ENCODE peak calls at places on chromosome 9, in four cellular contexts. G is IMR-90, R is PC-9, O is left ventricle myocardium inferior. P is an unnamed sample.

GRCh38 chr9:131603711-131604439 is 58.6 kb downstream of the PRRT1B start:
- DNase-seq in G (no peak), R (no peak), O (no peak), P (no peak)

GRCh38 chr9:110710420-110710819 is 41.8 kb downstream of the MUSK start:
- DNase-seq in G (no peak), R (no peak), O (no peak), P (no peak)

GRCh38 chr9:21516796-21517195 is 34.7 kb upstream of the IFNE start:
- DNase-seq in G (peak; percentile 13), R (no peak), O (no peak), P (no peak)

GRCh38 chr9:130433168-130433946 is 11.4 kb upstream of the ASS1 start:
- DNase-seq in G (peak; percentile 39), R (no peak), O (peak; percentile 44), P (peak; percentile 58)

GRCh38 chr9:23829580-23830458 is 3.8 kb upstream of the ELAVL2 start:
- DNase-seq in G (peak; percentile 2), R (no peak), O (no peak), P (no peak)

GRCh38 chr9:124411514-124412227 is 3.6 kb downstream of the PSMB7 start:
- DNase-seq in G (peak; percentile 92), R (peak; percentile 41), O (no peak), P (no peak)

GRCh38 chr9:136865768-136866103 is 372 bp downstream of the EDF1 start:
- DNase-seq in G (no peak), R (no peak), O (no peak), P (peak; percentile 52)

GRCh38 chr9:94853887-94854286 is 127.4 kb downstream of the AOPEP start:
- DNase-seq in G (peak; percentile 32), R (peak; percentile 66), O (no peak), P (no peak)

GRCh38 chr9:129665008-129665771 is at the start of gene PRRX2:
- DNase-seq in G (peak; percentile 43), R (no peak), O (peak; percentile 22), P (no peak)

GRCh38 chr9:107739601-107740082 is 250.1 kb upstream of the KLF4 start:
- DNase-seq in G (peak; percentile 15), R (no peak), O (peak; percentile 79), P (peak; percentile 44)

GRCh38 chr9:33255471-33255870 is 9.0 kb downstream of the BAG1 start:
- DNase-seq in G (no peak), R (no peak), O (no peak), P (no peak)

GRCh38 chr9:126605792-126606482 is 7.8 kb upstream of the LMX1B start:
- DNase-seq in G (no peak), R (no peak), O (no peak), P (no peak)

GRCh38 chr9:135329571-135330306 is 149.8 kb upstream of the PPP1R26 start:
- DNase-seq in G (no peak), R (no peak), O (no peak), P (no peak)
- H3K9me3 ChIP-seq in G (peaks cover 30% of the 10 kb centered on the region), R (no peaks in the 10 kb centered on the region), O (peaks cover 9% of the 10 kb centered on the region), P (no peaks in the 10 kb centered on the region)

GRCh38 chr9:135223831-135224230 is 136.4 kb downstream of the OLFM1 start:
- DNase-seq in G (no peak), R (no peak), O (no peak), P (no peak)
- H3K9me3 ChIP-seq in G (peaks cover 74% of the 10 kb centered on the region), R (peaks cover 5% of the 10 kb centered on the region), O (no peaks in the 10 kb centered on the region), P (no peaks in the 10 kb centered on the region)

DNA sequence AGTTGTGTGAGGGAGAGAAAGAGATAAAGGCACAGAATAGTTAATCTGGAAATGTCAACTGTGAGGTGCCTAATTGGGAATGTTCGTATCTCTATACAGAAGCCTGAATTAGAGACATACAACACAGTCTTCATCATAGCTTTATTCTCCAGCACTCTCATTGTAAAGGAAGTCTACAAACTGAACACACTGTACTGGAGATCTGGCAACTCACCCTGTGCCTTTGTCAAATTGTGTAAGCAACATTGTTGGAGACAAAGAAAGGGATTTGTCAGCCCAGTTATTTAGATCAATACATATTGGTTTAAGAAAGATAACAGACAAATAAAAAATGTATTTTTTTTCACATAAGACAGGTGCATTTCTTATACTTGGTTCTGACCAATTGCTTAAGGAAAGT is 832.9 kb upstream of the DMAC1 start:
- DNase-seq in G (no peak), R (no peak), O (no peak), P (no peak)
- H3K9me3 ChIP-seq in G (no peaks in the 10 kb centered on the region), R (no peaks in the 10 kb centered on the region), O (no peaks in the 10 kb centered on the region), P (no peaks in the 10 kb centered on the region)

GRCh38 chr9:8394341-8394740 is 594.8 kb upstream of the DMAC1 start:
- DNase-seq in G (no peak), R (no peak), O (no peak), P (no peak)

GRCh38 chr9:8389531-8389930 is 590.0 kb upstream of the DMAC1 start:
- DNase-seq in G (no peak), R (no peak), O (no peak), P (no peak)

GRCh38 chr9:8388132-8388531 is 588.6 kb upstream of the DMAC1 start:
- DNase-seq in G (no peak), R (no peak), O (no peak), P (no peak)

GRCh38 chr9:8395022-8395421 is 595.4 kb upstream of the DMAC1 start:
- DNase-seq in G (no peak), R (no peak), O (no peak), P (no peak)

DNA sequence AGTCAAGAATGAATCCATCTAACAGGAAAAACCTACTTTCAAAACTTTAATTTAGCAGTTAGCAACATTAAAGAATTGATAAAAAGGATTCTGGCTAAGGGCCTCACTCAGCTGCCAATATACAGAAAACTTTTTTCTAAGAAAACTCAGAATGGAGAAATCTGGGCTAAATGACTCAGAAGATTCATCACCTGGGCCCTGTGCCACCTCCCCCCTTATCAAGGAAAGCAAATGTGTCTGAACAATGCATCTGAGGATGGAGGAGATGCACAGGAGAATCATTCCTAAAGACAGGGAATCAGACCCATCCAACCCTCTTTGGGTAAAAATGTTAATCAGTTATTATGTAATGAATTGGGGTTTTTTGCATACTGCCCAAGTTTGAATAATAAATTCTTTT is 592.0 kb upstream of the DMAC1 start:
- DNase-seq in G (no peak), R (no peak), O (no peak), P (no peak)
- H3K9me3 ChIP-seq in G (no peaks in the 10 kb centered on the region), R (no peaks in the 10 kb centered on the region), O (no peaks in the 10 kb centered on the region), P (no peaks in the 10 kb centered on the region)

DNA sequence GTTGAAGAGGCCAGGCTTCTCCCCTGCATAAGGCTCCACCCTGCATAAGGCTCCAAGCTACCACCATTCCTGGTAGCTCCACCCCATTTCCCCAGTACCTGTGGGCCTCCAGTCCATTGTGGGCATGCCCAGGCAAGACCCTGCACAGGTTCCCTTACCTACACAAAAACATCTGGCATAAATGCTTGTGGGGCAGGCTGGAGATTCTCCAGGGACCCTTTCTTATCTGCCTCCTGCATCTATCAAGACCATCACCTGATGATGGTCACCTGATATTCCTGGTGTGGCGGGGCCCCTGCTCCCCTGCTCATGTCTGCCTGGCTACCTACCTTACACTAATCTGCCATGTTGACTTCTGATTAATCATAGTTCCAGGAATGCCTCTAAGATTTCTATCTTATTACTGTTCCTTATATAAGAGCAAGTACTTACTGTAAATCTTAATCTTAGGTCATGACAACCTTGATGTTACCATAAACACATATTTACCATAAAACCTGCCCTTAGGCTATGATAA is 41.0 kb downstream of the FGD3 start:
- DNase-seq in G (no peak), R (peak; percentile 92), O (no peak), P (no peak)
- H3K9me3 ChIP-seq in G (peaks cover 6% of the 10 kb centered on the region), R (peaks cover 24% of the 10 kb centered on the region), O (peaks cover 22% of the 10 kb centered on the region), P (peaks cover 20% of the 10 kb centered on the region)

DNA sequence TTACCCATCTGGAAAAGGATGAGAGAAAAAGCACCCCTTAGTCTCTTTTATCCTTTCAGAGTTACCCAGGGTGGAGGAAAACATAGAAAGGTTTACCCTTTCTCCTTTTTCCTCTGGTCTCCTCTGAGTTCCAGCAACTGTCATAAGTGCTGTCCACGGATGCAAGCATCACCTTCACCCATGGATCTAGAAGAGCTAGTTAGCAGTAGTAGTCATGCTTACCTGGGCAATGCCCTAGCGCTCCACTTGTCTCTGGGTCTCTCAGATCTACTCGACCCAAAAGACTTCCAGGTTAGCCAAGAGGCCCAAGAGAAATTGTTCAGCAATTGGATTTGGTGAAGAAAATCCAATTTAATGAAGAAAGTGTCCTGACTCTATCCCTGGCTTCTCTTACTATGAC is 656.2 kb upstream of the PTPRD start:
- DNase-seq in G (no peak), R (no peak), O (no peak), P (no peak)
- H3K9me3 ChIP-seq in G (peaks cover 11% of the 10 kb centered on the region), R (no peaks in the 10 kb centered on the region), O (peaks cover 53% of the 10 kb centered on the region), P (peaks cover 52% of the 10 kb centered on the region)

P was measured in mucosa of descending colon.